ENCODE peak calls at places on chromosomes 16 and 17, in five cellular contexts. K, M, Y, P and Q are unnamed samples.

GRCh38 chr17:57211543-57211942 is 44.8 kb upstream of the MSI2 start:
- DNase-seq in K (no peak), M (no peak), Y (no peak), P (no peak), Q (no peak)

GRCh38 chr17:4974064-4974670 is 6.5 kb upstream of the SPAG7 start:
- DNase-seq in K (peak; percentile 89), M (no peak), Y (no peak), P (peak; percentile 54), Q (no peak)

GRCh38 chr16:69566437-69567030 is 768 bp downstream of the NFAT5 start:
- DNase-seq in K (peak; percentile 77), M (peak; percentile 24), Y (peak; percentile 64), P (peak; percentile 66), Q (peak; percentile 76)

GRCh38 chr17:82247175-82247823 is 18.5 kb downstream of the SLC16A3 start:
- DNase-seq in K (no peak), M (no peak), Y (no peak), P (no peak), Q (no peak)

GRCh38 chr17:75769536-75769935 is 4.5 kb upstream of the GALK1 start:
- DNase-seq in K (no peak), M (no peak), Y (no peak), P (no peak), Q (no peak)

GRCh38 chr16:14018848-14019247 is 52.3 kb upstream of the MRTFB start:
- DNase-seq in K (no peak), M (no peak), Y (no peak), P (peak; percentile 11), Q (no peak)

GRCh38 chr17:78041401-78042179 is 83.1 kb downstream of the TNRC6C start:
- DNase-seq in K (no peak), M (no peak), Y (no peak), P (no peak), Q (no peak)

GRCh38 chr16:24013054-24013636 is 177.4 kb downstream of the PRKCB start:
- DNase-seq in K (no peak), M (no peak), Y (no peak), P (no peak), Q (no peak)

GRCh38 chr16:30124985-30125379 is 2.0 kb upstream of the MAPK3 start:
- DNase-seq in K (no peak), M (no peak), Y (no peak), P (no peak), Q (no peak)

GRCh38 chr17:7403043-7403901 is 625 bp downstream of the TMEM256 start:
- DNase-seq in K (peak; percentile 76), M (peak; percentile 34), Y (peak; percentile 16), P (no peak), Q (no peak)

GRCh38 chr16:5619314-5619713 is 521.7 kb upstream of the EEF2KMT start:
- DNase-seq in K (no peak), M (no peak), Y (no peak), P (no peak), Q (no peak)

GRCh38 chr17:28897769-28898259 is 281 bp upstream of the FLOT2 start:
- DNase-seq in K (no peak), M (no peak), Y (no peak), P (no peak), Q (no peak)

GRCh38 chr16:11896776-11897175 is 19.0 kb downstream of the GSPT1 start:
- DNase-seq in K (no peak), M (no peak), Y (no peak), P (no peak), Q (no peak)

GRCh38 chr17:63843387-63844292 is 1.2 kb upstream of the SMARCD2 start:
- DNase-seq in K (peak; percentile 75), M (no peak), Y (peak; percentile 94), P (no peak), Q (peak; percentile 65)

GRCh38 chr16:48330847-48331204 is 54.4 kb downstream of the SIAH1 start:
- DNase-seq in K (no peak), M (no peak), Y (no peak), P (no peak), Q (no peak)

GRCh38 chr17:74554909-74555308 is 9.0 kb upstream of the CD300C start:
- DNase-seq in K (no peak), M (no peak), Y (no peak), P (no peak), Q (no peak)

GRCh38 chr16:80570106-80570478 is 29.3 kb downstream of the DYNLRB2 start:
- DNase-seq in K (no peak), M (no peak), Y (no peak), P (no peak), Q (no peak)

GRCh38 chr17:48161127-48161905 is 53.8 kb downstream of the SNX11 start:
- DNase-seq in K (no peak), M (no peak), Y (no peak), P (no peak), Q (no peak)

GRCh38 chr17:48160177-48160967 is 52.8 kb downstream of the SNX11 start:
- DNase-seq in K (no peak), M (no peak), Y (no peak), P (no peak), Q (no peak)

GRCh38 chr17:48162305-48162934 is 54.9 kb downstream of the SNX11 start:
- DNase-seq in K (no peak), M (no peak), Y (no peak), P (no peak), Q (no peak)

GRCh38 chr17:48162946-48163506 is 55.5 kb downstream of the SNX11 start:
- DNase-seq in K (no peak), M (no peak), Y (no peak), P (no peak), Q (no peak)

DNA sequence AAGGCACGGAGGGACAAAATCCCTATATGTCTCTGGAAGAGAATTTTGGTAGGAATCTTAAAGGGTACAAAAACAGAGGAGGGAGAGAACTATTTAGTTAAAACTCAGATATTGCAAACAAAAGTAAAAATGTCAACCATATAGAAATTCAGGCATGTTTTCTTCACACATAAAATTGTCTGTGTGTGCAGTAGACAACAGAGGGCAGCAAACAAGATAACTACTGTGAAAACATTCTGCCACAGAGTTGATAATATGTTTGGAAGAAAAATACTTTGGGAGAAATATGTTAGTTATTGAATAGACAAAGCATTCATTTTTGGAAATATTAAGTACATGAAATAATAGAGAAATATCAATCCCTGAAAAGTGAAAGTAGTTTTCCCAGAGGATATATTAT is 56.2 kb downstream of the SNX11 start:
- DNase-seq in K (no peak), M (no peak), Y (no peak), P (no peak), Q (no peak)
- TF ChIP-seq CTCF in K (no peak), M (no peak), Y (peak; percentile 32), P (peak; percentile 17), Q (no peak)

GRCh38 chr16:86517033-86517432 is 6.7 kb downstream of the FOXF1 start:
- DNase-seq in K (no peak), M (no peak), Y (no peak), P (no peak), Q (no peak)
- TF ChIP-seq CTCF in K (no peak), M (no peak), Y (no peak), P (no peak), Q (no peak)

DNA sequence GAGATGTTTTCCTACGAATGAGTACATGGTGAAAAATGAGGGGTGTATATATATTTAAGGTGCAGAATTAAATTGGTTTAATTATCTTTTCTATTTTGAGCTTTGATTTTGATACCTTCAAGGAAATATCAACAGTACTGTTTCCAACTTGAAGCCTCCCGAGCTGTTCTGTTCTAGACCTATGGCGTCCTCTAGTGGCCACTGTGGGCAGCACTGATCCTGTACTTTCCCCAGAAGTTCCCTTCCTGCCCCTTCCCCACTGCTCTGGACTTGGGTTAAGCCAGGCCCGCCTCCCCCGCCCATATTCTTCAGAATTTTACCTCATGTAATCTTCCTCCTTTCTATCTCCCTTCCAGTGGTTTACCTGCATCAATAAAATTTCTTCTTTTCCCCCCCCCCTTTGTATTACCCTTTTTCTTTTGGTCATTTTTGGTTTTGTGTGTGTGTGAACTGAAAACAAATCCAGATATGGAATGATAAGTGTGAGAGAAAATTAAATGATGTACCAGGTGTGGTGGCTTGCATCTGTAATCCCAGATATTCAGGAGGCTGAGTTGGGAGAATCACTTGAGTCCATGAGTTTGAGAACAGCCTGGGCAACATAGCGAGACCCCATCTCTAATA is 1643.5 kb downstream of the TP53TG3F start:
- DNase-seq in K (no peak), M (no peak), Y (peak; percentile 3), P (no peak), Q (no peak)
- TF ChIP-seq CTCF in K (no peak), M (no peak), Y (peak; percentile 65), P (no peak), Q (peak; percentile 13)

GRCh38 chr17:37225458-37225857 is 150.3 kb upstream of the C17orf78 start:
- DNase-seq in K (no peak), M (no peak), Y (no peak), P (no peak), Q (no peak)

GRCh38 chr17:37221865-37222264 is 153.9 kb upstream of the C17orf78 start:
- DNase-seq in K (no peak), M (no peak), Y (no peak), P (no peak), Q (no peak)

GRCh38 chr17:37219876-37220608 is 155.7 kb upstream of the C17orf78 start:
- DNase-seq in K (no peak), M (no peak), Y (no peak), P (no peak), Q (no peak)

GRCh38 chr17:37218849-37219248 is 156.9 kb upstream of the C17orf78 start:
- DNase-seq in K (no peak), M (no peak), Y (no peak), P (no peak), Q (no peak)

GRCh38 chr17:37220609-37220953 is 155.2 kb upstream of the C17orf78 start:
- DNase-seq in K (no peak), M (no peak), Y (peak; percentile 25), P (peak; percentile 38), Q (no peak)
- TF ChIP-seq CTCF in K (no peak), M (peak; percentile 58), Y (peak; percentile 67), P (peak; percentile 48), Q (peak; percentile 52)

GRCh38 chr16:73565263-73565662 is 517.3 kb upstream of the ZFHX3 start:
- DNase-seq in K (no peak), M (no peak), Y (no peak), P (peak; percentile 41), Q (no peak)
- TF ChIP-seq CTCF in K (no peak), M (peak; percentile 55), Y (peak; percentile 41), P (peak; percentile 3), Q (peak; percentile 31)